ENCODE peak calls at places on chromosomes 7 and 10, in five cellular contexts. One of them, this sample, is unnamed.

GRCh38 chr7:137443616-137444015 is 100.1 kb upstream of the PTN start:
- DNase-seq in AG04449: no peak
- DNase-seq in BJ: no peak
- DNase-seq in Calu3: no peak
- DNase-seq in nephron progenitor cell: no peak
- DNase-seq in this sample: no peak

GRCh38 chr7:64606385-64606784 is 43.5 kb upstream of the ZNF680 start:
- DNase-seq in AG04449: no peak
- DNase-seq in BJ: no peak
- DNase-seq in Calu3: no peak
- DNase-seq in nephron progenitor cell: no peak
- DNase-seq in this sample: no peak

GRCh38 chr10:6511347-6511746 is 68.7 kb downstream of the PRKCQ start:
- DNase-seq in AG04449: no peak
- DNase-seq in BJ: no peak
- DNase-seq in Calu3: no peak
- DNase-seq in nephron progenitor cell: no peak
- DNase-seq in this sample: no peak

GRCh38 chr7:34612671-34613070 is 45.3 kb upstream of the NPSR1 start:
- DNase-seq in AG04449: peak
- DNase-seq in BJ: no peak
- DNase-seq in Calu3: no peak
- DNase-seq in nephron progenitor cell: no peak
- DNase-seq in this sample: no peak

GRCh38 chr7:134701272-134701671 is 54.6 kb downstream of the BPGM start:
- DNase-seq in AG04449: no peak
- DNase-seq in BJ: no peak
- DNase-seq in Calu3: peak
- DNase-seq in nephron progenitor cell: no peak
- DNase-seq in this sample: no peak

GRCh38 chr10:29735628-29736324 is 101.0 kb upstream of the SVIL start:
- DNase-seq in AG04449: no peak
- DNase-seq in BJ: no peak
- DNase-seq in Calu3: peak
- DNase-seq in nephron progenitor cell: peak
- DNase-seq in this sample: no peak

GRCh38 chr10:101103430-101103829 is 27.7 kb upstream of the TLX1 start:
- DNase-seq in AG04449: no peak
- DNase-seq in BJ: no peak
- DNase-seq in Calu3: no peak
- DNase-seq in nephron progenitor cell: no peak
- DNase-seq in this sample: no peak

GRCh38 chr10:34413214-34413613 is 401.9 kb downstream of the PARD3 start:
- DNase-seq in AG04449: no peak
- DNase-seq in BJ: no peak
- DNase-seq in Calu3: no peak
- DNase-seq in nephron progenitor cell: no peak
- DNase-seq in this sample: no peak

GRCh38 chr7:155918720-155919399 is 106.6 kb upstream of the SHH start:
- DNase-seq in AG04449: peak
- DNase-seq in BJ: no peak
- DNase-seq in Calu3: peak
- DNase-seq in nephron progenitor cell: no peak
- DNase-seq in this sample: no peak

GRCh38 chr7:30176463-30177090 is 41.8 kb downstream of the MTURN start:
- DNase-seq in AG04449: no peak
- DNase-seq in BJ: no peak
- DNase-seq in Calu3: no peak
- DNase-seq in nephron progenitor cell: peak
- DNase-seq in this sample: no peak

GRCh38 chr7:74587435-74588126 is 69.9 kb upstream of the GTF2I start:
- DNase-seq in AG04449: peak
- DNase-seq in BJ: peak
- DNase-seq in Calu3: peak
- DNase-seq in nephron progenitor cell: peak
- DNase-seq in this sample: peak

GRCh38 chr7:143504937-143505297 is 27.2 kb downstream of the TAS2R41 start:
- DNase-seq in AG04449: no peak
- DNase-seq in BJ: no peak
- DNase-seq in Calu3: no peak
- DNase-seq in nephron progenitor cell: no peak
- DNase-seq in this sample: no peak

GRCh38 chr7:34991938-34992840 is 45.1 kb downstream of the DPY19L1 start:
- DNase-seq in AG04449: no peak
- DNase-seq in BJ: no peak
- DNase-seq in Calu3: peak
- DNase-seq in nephron progenitor cell: no peak
- DNase-seq in this sample: no peak

GRCh38 chr7:120052884-120053382 is 220.0 kb upstream of the KCND2 start:
- DNase-seq in AG04449: peak
- DNase-seq in BJ: peak
- DNase-seq in Calu3: peak
- DNase-seq in nephron progenitor cell: peak
- DNase-seq in this sample: no peak

GRCh38 chr7:18163091-18163490 is 135.4 kb upstream of the PRPS1L1 start:
- DNase-seq in AG04449: no peak
- DNase-seq in BJ: no peak
- DNase-seq in Calu3: no peak
- DNase-seq in nephron progenitor cell: no peak
- DNase-seq in this sample: no peak

GRCh38 chr7:79495544-79496272 is 42.2 kb upstream of the MAGI2 start:
- DNase-seq in AG04449: peak
- DNase-seq in BJ: no peak
- DNase-seq in Calu3: no peak
- DNase-seq in nephron progenitor cell: no peak
- DNase-seq in this sample: no peak

GRCh38 chr10:48507933-48508830 is 96.7 kb downstream of the ARHGAP22 start:
- DNase-seq in AG04449: no peak
- DNase-seq in BJ: no peak
- DNase-seq in Calu3: no peak
- DNase-seq in nephron progenitor cell: no peak
- DNase-seq in this sample: no peak

GRCh38 chr7:94188350-94188749 is 184.2 kb upstream of the BET1 start:
- DNase-seq in AG04449: no peak
- DNase-seq in BJ: no peak
- DNase-seq in Calu3: no peak
- DNase-seq in nephron progenitor cell: no peak
- DNase-seq in this sample: no peak

GRCh38 chr7:38291117-38291647 is 17.7 kb upstream of the TARP start:
- DNase-seq in AG04449: no peak
- DNase-seq in BJ: no peak
- DNase-seq in Calu3: no peak
- DNase-seq in nephron progenitor cell: no peak
- DNase-seq in this sample: no peak
- TF ChIP-seq CTCF in AG04449: no peak
- TF ChIP-seq CTCF in BJ: no peak
- TF ChIP-seq CTCF in Calu3: no peak
- TF ChIP-seq CTCF in nephron progenitor cell: no peak
- TF ChIP-seq CTCF in this sample: no peak

GRCh38 chr7:85041599-85042216 is 145.1 kb downstream of the SEMA3D start:
- DNase-seq in AG04449: no peak
- DNase-seq in BJ: peak
- DNase-seq in Calu3: peak
- DNase-seq in nephron progenitor cell: peak
- DNase-seq in this sample: peak
- TF ChIP-seq CTCF in AG04449: peak
- TF ChIP-seq CTCF in BJ: peak
- TF ChIP-seq CTCF in Calu3: no peak
- TF ChIP-seq CTCF in nephron progenitor cell: peak
- TF ChIP-seq CTCF in this sample: peak

GRCh38 chr10:23656735-23657134 is 217.9 kb downstream of the OTUD1 start:
- DNase-seq in AG04449: no peak
- DNase-seq in BJ: no peak
- DNase-seq in Calu3: no peak
- DNase-seq in nephron progenitor cell: no peak
- DNase-seq in this sample: no peak
- TF ChIP-seq CTCF in AG04449: peak
- TF ChIP-seq CTCF in BJ: no peak
- TF ChIP-seq CTCF in Calu3: peak
- TF ChIP-seq CTCF in nephron progenitor cell: peak
- TF ChIP-seq CTCF in this sample: peak

GRCh38 chr7:55513849-55514248 is 58.5 kb downstream of the VOPP1 start:
- DNase-seq in AG04449: no peak
- DNase-seq in BJ: no peak
- DNase-seq in Calu3: no peak
- DNase-seq in nephron progenitor cell: no peak
- DNase-seq in this sample: no peak
- TF ChIP-seq CTCF in AG04449: no peak
- TF ChIP-seq CTCF in BJ: no peak
- TF ChIP-seq CTCF in Calu3: no peak
- TF ChIP-seq CTCF in nephron progenitor cell: no peak
- TF ChIP-seq CTCF in this sample: no peak

DNA sequence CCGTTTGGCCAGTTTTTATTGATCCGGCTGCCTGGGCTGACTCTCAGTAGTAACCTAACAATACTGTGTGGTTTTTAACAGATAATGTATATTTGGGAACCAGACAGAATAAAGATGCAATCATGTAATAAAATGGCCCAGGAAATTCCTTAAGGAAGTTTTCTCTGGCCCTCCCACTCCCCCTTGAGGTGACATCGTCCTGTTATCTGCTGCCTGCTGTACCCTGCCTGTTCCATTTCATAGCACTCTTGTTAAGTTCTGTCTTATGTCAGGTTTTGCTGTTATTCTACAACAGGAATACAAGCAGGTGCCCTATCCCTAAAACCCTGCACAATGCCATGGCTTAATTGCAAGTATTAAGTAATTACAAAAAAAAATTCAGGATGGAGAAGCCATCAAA is 12.5 kb downstream of the ITGB8 start:
- DNase-seq in AG04449: no peak
- DNase-seq in BJ: no peak
- DNase-seq in Calu3: no peak
- DNase-seq in nephron progenitor cell: peak
- DNase-seq in this sample: no peak
- TF ChIP-seq CTCF in AG04449: peak
- TF ChIP-seq CTCF in BJ: peak
- TF ChIP-seq CTCF in Calu3: no peak
- TF ChIP-seq CTCF in nephron progenitor cell: peak
- TF ChIP-seq CTCF in this sample: no peak

GRCh38 chr10:89463846-89464537 is 49.6 kb downstream of the IFIT5 start:
- DNase-seq in AG04449: no peak
- DNase-seq in BJ: no peak
- DNase-seq in Calu3: no peak
- DNase-seq in nephron progenitor cell: no peak
- DNase-seq in this sample: no peak

GRCh38 chr10:89465196-89465595 is 50.8 kb downstream of the IFIT5 start:
- DNase-seq in AG04449: no peak
- DNase-seq in BJ: no peak
- DNase-seq in Calu3: no peak
- DNase-seq in nephron progenitor cell: no peak
- DNase-seq in this sample: no peak

GRCh38 chr10:89468625-89469024 is 54.3 kb downstream of the IFIT5 start:
- DNase-seq in AG04449: no peak
- DNase-seq in BJ: no peak
- DNase-seq in Calu3: peak
- DNase-seq in nephron progenitor cell: no peak
- DNase-seq in this sample: no peak

GRCh38 chr10:89469517-89469916 is 55.1 kb downstream of the IFIT5 start:
- DNase-seq in AG04449: no peak
- DNase-seq in BJ: no peak
- DNase-seq in Calu3: no peak
- DNase-seq in nephron progenitor cell: no peak
- DNase-seq in this sample: no peak

GRCh38 chr10:89466599-89467035 is 52.2 kb downstream of the IFIT5 start:
- DNase-seq in AG04449: no peak
- DNase-seq in BJ: no peak
- DNase-seq in Calu3: peak
- DNase-seq in nephron progenitor cell: peak
- DNase-seq in this sample: no peak
- TF ChIP-seq CTCF in AG04449: peak
- TF ChIP-seq CTCF in BJ: peak
- TF ChIP-seq CTCF in Calu3: no peak
- TF ChIP-seq CTCF in nephron progenitor cell: no peak
- TF ChIP-seq CTCF in this sample: no peak

DNA sequence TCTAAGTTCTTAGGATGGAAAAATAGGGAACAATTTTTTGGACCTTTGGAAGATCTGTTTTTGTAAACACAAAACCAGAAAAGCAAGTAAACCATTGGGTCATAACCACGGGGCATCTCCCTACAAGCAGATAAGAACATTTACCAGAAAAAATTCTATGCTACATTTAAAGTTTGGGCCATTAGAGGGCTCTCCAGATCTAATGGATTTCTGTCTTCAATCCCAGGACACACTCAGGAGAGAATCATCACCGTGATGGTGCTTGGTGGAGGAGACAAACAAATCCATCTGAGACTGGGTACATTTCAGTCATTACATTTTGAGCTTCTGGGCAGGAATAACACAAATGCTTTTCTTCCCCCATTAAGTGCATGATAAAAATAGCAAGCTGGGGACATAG is 178.4 kb upstream of the TARP start:
- DNase-seq in AG04449: no peak
- DNase-seq in BJ: no peak
- DNase-seq in Calu3: no peak
- DNase-seq in nephron progenitor cell: no peak
- DNase-seq in this sample: no peak
- TF ChIP-seq CTCF in AG04449: peak
- TF ChIP-seq CTCF in BJ: peak
- TF ChIP-seq CTCF in Calu3: no peak
- TF ChIP-seq CTCF in nephron progenitor cell: no peak
- TF ChIP-seq CTCF in this sample: peak

DNA sequence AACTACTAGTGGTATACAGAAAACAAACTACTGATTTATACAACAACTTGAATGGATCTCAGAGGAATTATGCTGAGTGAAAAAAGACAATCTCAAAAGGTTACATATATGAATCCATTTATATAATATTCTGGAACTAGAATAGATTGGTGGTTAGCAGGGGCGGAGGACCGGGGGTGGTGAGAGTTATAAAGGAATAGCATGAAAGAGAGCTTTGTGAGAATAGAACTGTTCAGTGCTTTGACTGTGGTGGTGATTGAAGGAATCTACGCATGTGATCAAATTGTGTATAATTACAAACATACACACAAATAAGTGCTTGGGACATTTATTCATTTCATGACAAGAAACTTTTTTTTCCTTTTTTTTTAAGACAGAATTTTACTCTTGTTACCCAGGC is 19.6 kb downstream of the RAB19 start:
- DNase-seq in AG04449: no peak
- DNase-seq in BJ: no peak
- DNase-seq in Calu3: no peak
- DNase-seq in nephron progenitor cell: no peak
- DNase-seq in this sample: no peak
- TF ChIP-seq CTCF in AG04449: no peak
- TF ChIP-seq CTCF in BJ: no peak
- TF ChIP-seq CTCF in Calu3: no peak
- TF ChIP-seq CTCF in nephron progenitor cell: no peak
- TF ChIP-seq CTCF in this sample: no peak

GRCh38 chr7:98995111-98995510 is 116.8 kb downstream of the TRRAP start:
- DNase-seq in AG04449: no peak
- DNase-seq in BJ: no peak
- DNase-seq in Calu3: no peak
- DNase-seq in nephron progenitor cell: no peak
- DNase-seq in this sample: no peak

GRCh38 chr7:98994046-98994944 is 116.0 kb downstream of the TRRAP start:
- DNase-seq in AG04449: no peak
- DNase-seq in BJ: no peak
- DNase-seq in Calu3: no peak
- DNase-seq in nephron progenitor cell: no peak
- DNase-seq in this sample: no peak

GRCh38 chr7:98992076-98992475 is 113.7 kb downstream of the TRRAP start:
- DNase-seq in AG04449: no peak
- DNase-seq in BJ: no peak
- DNase-seq in Calu3: no peak
- DNase-seq in nephron progenitor cell: no peak
- DNase-seq in this sample: peak

GRCh38 chr7:98991141-98991540 is 112.8 kb downstream of the TRRAP start:
- DNase-seq in AG04449: no peak
- DNase-seq in BJ: no peak
- DNase-seq in Calu3: no peak
- DNase-seq in nephron progenitor cell: no peak
- DNase-seq in this sample: peak

GRCh38 chr7:98993024-98993897 is 114.9 kb downstream of the TRRAP start:
- DNase-seq in AG04449: no peak
- DNase-seq in BJ: no peak
- DNase-seq in Calu3: no peak
- DNase-seq in nephron progenitor cell: no peak
- DNase-seq in this sample: peak
- TF ChIP-seq CTCF in AG04449: peak
- TF ChIP-seq CTCF in BJ: no peak
- TF ChIP-seq CTCF in Calu3: no peak
- TF ChIP-seq CTCF in nephron progenitor cell: no peak
- TF ChIP-seq CTCF in this sample: no peak

This sample was measured in dorsolateral prefrontal cortex.